ENCODE peak calls at places on chromosomes 2 and 18, in six cellular contexts. F, R, Y, M, E and X are unnamed samples.
A peak's percentile ranks its signal among the peaks of the same experiment; 100 is the strongest.

GRCh38 chr2:231515603-231516002 is 14.6 kb downstream of the NMUR1 start:
- DNase-seq in F (no peak), R (no peak), Y (no peak), M (no peak), E (no peak), X (no peak)

GRCh38 chr2:203774760-203775159 is 68.3 kb downstream of the CD28 start:
- DNase-seq in F (no peak), R (no peak), Y (peak; percentile 40), M (peak; percentile 50), E (no peak), X (no peak)

GRCh38 chr2:68943581-68944568 is 8.8 kb downstream of the GKN2 start:
- DNase-seq in F (peak; percentile 72), R (peak; percentile 64), Y (peak; percentile 76), M (peak; percentile 40), E (peak; percentile 89), X (peak; percentile 14)

GRCh38 chr2:233976087-233976486 is 58.9 kb downstream of the TRPM8 start:
- DNase-seq in F (no peak), R (no peak), Y (no peak), M (no peak), E (peak; percentile 20), X (no peak)

GRCh38 chr18:24209558-24209957 is 70.7 kb downstream of the CABYR start:
- DNase-seq in F (no peak), R (no peak), Y (no peak), M (peak; percentile 35), E (peak; percentile 58), X (no peak)

GRCh38 chr2:7014201-7014640 is 97.0 kb downstream of the RNF144A start:
- DNase-seq in F (peak; percentile 21), R (no peak), Y (peak; percentile 60), M (peak; percentile 76), E (peak; percentile 39), X (peak; percentile 75)

GRCh38 chr2:66897181-66897580 is 462.3 kb downstream of the MEIS1 start:
- DNase-seq in F (no peak), R (no peak), Y (peak; percentile 79), M (peak; percentile 87), E (peak; percentile 9), X (peak; percentile 85)

GRCh38 chr2:12624911-12625598 is 91.7 kb upstream of the TRIB2 start:
- DNase-seq in F (no peak), R (no peak), Y (no peak), M (no peak), E (no peak), X (no peak)

GRCh38 chr2:229370484-229370883 is 99.4 kb upstream of the PID1 start:
- DNase-seq in F (no peak), R (no peak), Y (peak; percentile 78), M (peak; percentile 62), E (no peak), X (peak; percentile 60)

GRCh38 chr2:54194761-54195750 is 61.0 kb downstream of the TSPYL6 start:
- DNase-seq in F (no peak), R (no peak), Y (no peak), M (no peak), E (no peak), X (no peak)

DNA sequence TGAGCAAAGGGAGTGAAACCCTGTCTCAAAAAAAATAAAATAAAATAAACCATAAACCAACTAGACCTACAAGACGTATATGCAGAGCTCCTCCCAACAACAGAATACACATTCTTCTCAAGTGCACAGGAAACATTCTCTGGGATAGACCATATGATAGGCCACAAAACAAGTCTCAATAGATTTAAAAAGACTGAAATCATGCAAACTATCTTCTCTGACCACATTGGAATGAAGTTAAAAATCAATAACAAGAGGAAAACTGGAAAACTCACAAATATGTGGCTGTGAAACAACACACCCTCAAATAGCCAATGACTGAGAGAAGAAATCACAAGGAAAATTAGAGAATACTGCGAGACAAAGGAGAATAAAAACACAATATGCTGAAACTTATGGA is 7.2 kb upstream of the AFG3L2 start:
- DNase-seq in F (no peak), R (no peak), Y (no peak), M (no peak), E (no peak), X (no peak)
- TF ChIP-seq EZH2 in F (no peak), R (no peak), Y (no peak), M (no peak), E (no peak), X (no peak)

DNA sequence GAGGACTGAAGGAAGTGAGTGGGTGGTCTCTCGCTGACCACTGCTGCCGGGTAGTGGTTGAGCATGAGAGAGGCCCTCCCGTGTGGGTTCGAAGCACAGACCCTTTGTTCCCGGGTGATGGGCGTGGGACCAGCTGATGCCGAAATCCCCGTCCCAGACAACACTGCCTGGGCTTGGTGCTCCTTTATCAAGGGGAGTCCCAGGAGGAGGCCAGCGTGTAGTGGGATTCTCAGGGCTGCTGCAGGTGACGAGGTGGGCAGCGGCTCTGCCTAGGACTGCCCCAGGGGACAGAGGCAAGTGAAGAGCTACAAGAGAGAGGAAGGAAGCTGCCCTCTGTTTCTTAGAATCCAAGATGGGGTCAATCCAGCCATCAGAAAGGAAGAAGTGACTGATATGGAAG is 251.3 kb upstream of the PXDN start:
- DNase-seq in F (no peak), R (no peak), Y (no peak), M (no peak), E (no peak), X (no peak)
- TF ChIP-seq EZH2 in F (no peak), R (no peak), Y (no peak), M (no peak), E (no peak), X (no peak)

GRCh38 chr18:79395761-79396404 is at the start of gene NFATC1:
- DNase-seq in F (no peak), R (peak; percentile 78), Y (peak; percentile 92), M (peak; percentile 73), E (peak; percentile 59), X (peak; percentile 59)
- TF ChIP-seq EZH2 in F (no peak), R (no peak), Y (no peak), M (no peak), E (no peak), X (peak; percentile 50)

GRCh38 chr2:189841019-189841418 is 56.8 kb downstream of the PMS1 start:
- DNase-seq in F (no peak), R (no peak), Y (no peak), M (no peak), E (no peak), X (no peak)

GRCh38 chr2:189835855-189836558 is 51.8 kb downstream of the PMS1 start:
- DNase-seq in F (no peak), R (no peak), Y (peak; percentile 30), M (no peak), E (no peak), X (no peak)

GRCh38 chr2:189837336-189837735 is 53.1 kb downstream of the PMS1 start:
- DNase-seq in F (no peak), R (no peak), Y (no peak), M (no peak), E (no peak), X (no peak)

GRCh38 chr2:189834059-189834458 is 49.8 kb downstream of the PMS1 start:
- DNase-seq in F (no peak), R (no peak), Y (no peak), M (no peak), E (no peak), X (no peak)

GRCh38 chr2:189836644-189837043 is 52.4 kb downstream of the PMS1 start:
- DNase-seq in F (no peak), R (peak; percentile 59), Y (peak; percentile 78), M (peak; percentile 71), E (peak; percentile 80), X (peak; percentile 66)
- TF ChIP-seq EZH2 in F (no peak), R (no peak), Y (no peak), M (no peak), E (no peak), X (no peak)

DNA sequence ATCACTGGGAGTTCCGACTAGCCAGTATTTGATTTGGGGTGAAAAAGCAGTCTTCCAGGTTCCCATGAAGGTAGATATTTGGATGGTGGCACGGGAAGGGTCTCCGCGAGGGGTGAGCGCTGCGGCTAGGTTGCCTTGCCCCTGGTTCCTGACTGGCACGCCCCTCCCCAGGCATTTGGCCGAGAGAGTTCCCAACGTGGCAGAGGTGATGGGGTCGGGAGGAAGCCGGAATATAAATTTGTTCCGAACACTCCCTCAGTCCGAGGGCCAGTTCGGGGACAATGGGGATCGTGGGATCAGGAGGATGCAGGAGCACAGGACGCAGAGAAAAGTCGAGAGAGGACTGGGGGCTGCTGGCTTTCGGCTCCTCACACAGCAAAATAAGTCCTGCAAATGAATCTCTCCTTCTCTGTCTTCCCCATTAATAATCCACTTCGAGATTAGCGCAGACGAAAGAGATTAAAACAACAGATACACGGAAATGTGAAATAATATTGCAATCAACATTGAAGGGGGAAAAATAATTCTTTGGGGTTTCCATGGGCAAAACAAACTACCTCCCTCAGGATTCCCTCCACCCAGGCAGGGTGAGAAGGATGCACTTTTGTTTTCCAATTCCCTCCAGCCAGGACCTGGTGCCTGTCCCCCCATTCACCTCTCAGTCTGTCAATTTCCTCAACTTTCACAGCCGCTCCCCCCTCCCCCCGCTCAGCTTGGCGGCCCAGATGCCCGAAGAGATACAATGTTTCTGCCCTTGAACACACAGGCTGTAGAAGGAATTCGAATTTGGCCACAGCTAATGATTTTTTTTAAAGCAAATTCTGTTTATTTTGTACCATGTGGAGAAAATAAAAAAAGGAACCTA is 3.1 kb upstream of the ZEB2 start:
- DNase-seq in F (no peak), R (peak; percentile 39), Y (peak; percentile 41), M (no peak), E (no peak), X (no peak)
- TF ChIP-seq EZH2 in F (peak; percentile 51), R (no peak), Y (no peak), M (no peak), E (no peak), X (peak; percentile 18)

GRCh38 chr2:18835787-18836186 is 246.4 kb upstream of the NT5C1B start:
- DNase-seq in F (no peak), R (no peak), Y (no peak), M (no peak), E (no peak), X (no peak)
- TF ChIP-seq EZH2 in F (no peak), R (no peak), Y (no peak), M (no peak), E (no peak), X (no peak)

DNA sequence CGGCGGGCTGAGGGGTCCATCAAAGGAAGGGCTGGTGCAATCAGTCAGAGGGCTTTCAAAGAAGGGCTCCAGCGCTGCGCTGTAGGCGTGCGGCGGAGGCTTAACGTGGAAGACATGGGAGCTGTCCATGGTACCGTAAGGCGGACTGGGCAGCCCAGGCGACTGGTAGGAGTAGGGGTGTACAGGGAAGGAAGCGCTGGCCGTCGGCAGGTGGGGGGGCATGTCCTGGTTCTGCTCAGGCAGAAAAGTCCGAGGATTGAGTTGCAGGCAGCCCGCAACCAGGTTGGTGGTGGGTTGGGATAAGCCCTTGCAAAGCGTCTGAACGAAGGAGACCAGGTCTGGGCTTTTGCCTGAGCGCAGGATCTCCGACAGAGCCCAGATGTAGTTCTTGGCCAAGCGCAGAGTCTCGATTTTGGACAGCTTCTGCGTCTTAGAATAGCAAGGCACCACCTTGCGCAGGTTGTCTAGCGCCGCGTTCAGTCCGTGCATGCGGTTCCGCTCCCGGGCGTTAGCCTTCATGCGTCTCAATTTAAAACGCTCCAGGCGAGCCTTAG is 2.2 kb downstream of the NEUROD1 start:
- DNase-seq in F (peak; percentile 45), R (peak; percentile 55), Y (peak; percentile 84), M (peak; percentile 79), E (peak; percentile 35), X (peak; percentile 73)
- TF ChIP-seq EZH2 in F (no peak), R (peak; percentile 94), Y (no peak), M (peak; percentile 21), E (no peak), X (peak; percentile 45)